ENCODE peak calls at places on chromosomes 12 and 14, in four cellular contexts. O is psoas muscle, N is fibroblast of lung, J is tibial artery. Q is an unnamed sample.

GRCh38 chr14:95480887-95481226 is 35.6 kb downstream of the SYNE3 start:
- DNase-seq in O (no peak), N (no peak), J (no peak), Q (no peak)

GRCh38 chr14:75156901-75157300 is 19.5 kb downstream of the TMED10 start:
- DNase-seq in O (no peak), N (no peak), J (no peak), Q (no peak)

GRCh38 chr12:54306925-54307731 is 6.3 kb upstream of the NFE2 start:
- DNase-seq in O (peak; percentile 80), N (peak; percentile 67), J (no peak), Q (peak; percentile 97)

GRCh38 chr14:100654025-100654813 is 67.0 kb upstream of the BEGAIN start:
- DNase-seq in O (no peak), N (no peak), J (no peak), Q (no peak)

GRCh38 chr12:131171029-131171428 is 217.3 kb downstream of the ADGRD1 start:
- DNase-seq in O (no peak), N (no peak), J (no peak), Q (no peak)

GRCh38 chr14:35140718-35141581 is 18.6 kb downstream of the PRORP start:
- DNase-seq in O (no peak), N (peak; percentile 62), J (no peak), Q (no peak)

GRCh38 chr12:41850046-41850445 is 294.6 kb downstream of the GXYLT1 start:
- DNase-seq in O (no peak), N (no peak), J (no peak), Q (no peak)

GRCh38 chr12:28507055-28507454 is 316.8 kb downstream of the CCDC91 start:
- DNase-seq in O (no peak), N (peak; percentile 12), J (no peak), Q (no peak)

GRCh38 chr12:85894653-85895052 is 20.6 kb downstream of the NTS start:
- DNase-seq in O (no peak), N (no peak), J (no peak), Q (no peak)

GRCh38 chr14:30389134-30389900 is 169.6 kb upstream of the G2E3 start:
- DNase-seq in O (no peak), N (no peak), J (no peak), Q (no peak)

GRCh38 chr12:76329163-76329562 is 19.1 kb downstream of the BBS10 start:
- DNase-seq in O (no peak), N (peak; percentile 66), J (no peak), Q (no peak)

GRCh38 chr12:54968181-54968730 is 16.3 kb downstream of the TESPA1 start:
- DNase-seq in O (no peak), N (no peak), J (no peak), Q (no peak)

GRCh38 chr12:130862161-130862560 is 9.7 kb upstream of the RAN start:
- DNase-seq in O (no peak), N (no peak), J (no peak), Q (no peak)

GRCh38 chr12:81465191-81465590 is 294.0 kb downstream of the PPFIA2 start:
- DNase-seq in O (no peak), N (no peak), J (no peak), Q (no peak)

GRCh38 chr12:98817779-98818178 is 172.7 kb downstream of the APAF1 start:
- DNase-seq in O (no peak), N (no peak), J (no peak), Q (no peak)

DNA sequence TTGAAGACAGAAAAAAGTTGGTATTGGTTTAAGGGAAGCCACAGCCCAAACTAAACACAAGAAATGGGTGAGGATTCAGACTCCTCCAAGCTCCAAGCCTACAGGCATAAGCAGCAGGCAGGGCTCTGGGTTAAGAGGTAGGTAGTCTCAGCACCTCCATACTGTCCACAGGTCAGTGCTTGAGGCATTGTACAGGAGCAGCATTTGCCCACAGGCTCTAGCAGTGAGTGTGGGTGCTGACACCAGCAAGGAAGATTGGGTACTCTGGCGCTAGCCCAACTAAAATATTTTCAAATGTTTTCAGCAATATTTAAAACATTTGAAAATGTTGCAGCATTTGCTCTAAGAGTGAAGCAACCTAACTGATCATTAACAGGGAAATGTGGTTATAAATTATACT is 33.1 kb downstream of the FERMT2 start:
- DNase-seq in O (no peak), N (peak; percentile 53), J (no peak), Q (no peak)
- H3K36me3 ChIP-seq in O (peaks cover 5% of the 10 kb centered on the region), N (peaks cover 4% of the 10 kb centered on the region), J (no peaks in the 10 kb centered on the region), Q (no peaks in the 10 kb centered on the region)

GRCh38 chr14:105412768-105413541 is 6.7 kb upstream of the MTA1 start:
- DNase-seq in O (no peak), N (no peak), J (no peak), Q (no peak)

GRCh38 chr14:105411985-105412767 is 7.5 kb upstream of the MTA1 start:
- DNase-seq in O (peak; percentile 49), N (no peak), J (no peak), Q (no peak)

GRCh38 chr14:105410642-105411016 is 9.0 kb upstream of the MTA1 start:
- DNase-seq in O (no peak), N (no peak), J (no peak), Q (no peak)

GRCh38 chr14:105409379-105409778 is 10.2 kb upstream of the MTA1 start:
- DNase-seq in O (no peak), N (no peak), J (no peak), Q (no peak)

DNA sequence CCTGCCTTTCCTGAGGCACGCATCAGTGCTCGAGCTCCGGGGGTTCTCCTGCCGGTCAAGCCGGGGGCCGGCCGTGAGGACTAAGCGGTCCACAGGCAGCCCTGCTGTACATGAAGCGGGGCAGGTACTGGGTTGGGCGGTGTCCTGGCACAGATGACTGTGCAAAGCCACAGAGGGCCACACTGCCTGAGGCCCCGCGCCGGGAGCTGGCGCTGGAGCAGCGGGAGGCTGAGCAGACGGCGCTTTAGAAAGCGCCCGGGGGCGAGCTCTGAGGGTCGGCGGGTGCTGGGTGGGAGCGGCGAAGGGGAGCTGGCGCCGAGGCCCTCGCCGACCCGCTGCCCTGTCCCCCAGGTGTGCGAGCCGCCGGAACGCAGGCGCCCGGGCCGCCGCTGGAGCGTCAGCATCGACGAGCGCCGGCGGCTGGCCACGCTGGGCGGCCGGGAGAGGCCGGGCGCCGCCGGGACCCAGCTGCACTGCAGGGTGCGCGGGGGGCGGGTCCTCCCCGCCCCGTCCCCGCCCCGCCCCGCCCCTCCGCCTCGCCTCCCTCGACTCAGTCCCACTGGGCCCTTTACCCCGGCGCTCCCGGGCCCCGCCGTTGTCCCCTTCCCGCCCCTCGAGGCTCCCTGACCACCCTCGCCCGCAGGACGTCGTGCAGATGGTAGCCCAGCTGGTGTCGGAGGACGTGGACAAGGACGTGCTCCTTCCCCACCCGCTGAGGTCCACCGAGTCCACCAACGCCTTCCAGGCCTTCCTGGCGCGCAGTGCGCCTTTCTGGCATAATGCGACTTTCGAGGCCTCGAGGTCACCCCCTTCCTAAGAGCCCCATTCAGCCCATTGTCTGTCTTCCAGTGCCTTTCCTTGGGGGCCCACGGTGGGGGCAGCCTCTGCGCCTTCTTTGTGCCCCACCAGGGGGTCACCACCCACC is 8.3 kb upstream of the MTA1 start:
- DNase-seq in O (peak; percentile 55), N (peak; percentile 26), J (no peak), Q (peak; percentile 75)
- H3K27me3 ChIP-seq in O (peaks cover 2% of the 10 kb centered on the region), N (peaks cover 4% of the 10 kb centered on the region), J (no peaks in the 10 kb centered on the region), Q (peaks cover 13% of the 10 kb centered on the region)

DNA sequence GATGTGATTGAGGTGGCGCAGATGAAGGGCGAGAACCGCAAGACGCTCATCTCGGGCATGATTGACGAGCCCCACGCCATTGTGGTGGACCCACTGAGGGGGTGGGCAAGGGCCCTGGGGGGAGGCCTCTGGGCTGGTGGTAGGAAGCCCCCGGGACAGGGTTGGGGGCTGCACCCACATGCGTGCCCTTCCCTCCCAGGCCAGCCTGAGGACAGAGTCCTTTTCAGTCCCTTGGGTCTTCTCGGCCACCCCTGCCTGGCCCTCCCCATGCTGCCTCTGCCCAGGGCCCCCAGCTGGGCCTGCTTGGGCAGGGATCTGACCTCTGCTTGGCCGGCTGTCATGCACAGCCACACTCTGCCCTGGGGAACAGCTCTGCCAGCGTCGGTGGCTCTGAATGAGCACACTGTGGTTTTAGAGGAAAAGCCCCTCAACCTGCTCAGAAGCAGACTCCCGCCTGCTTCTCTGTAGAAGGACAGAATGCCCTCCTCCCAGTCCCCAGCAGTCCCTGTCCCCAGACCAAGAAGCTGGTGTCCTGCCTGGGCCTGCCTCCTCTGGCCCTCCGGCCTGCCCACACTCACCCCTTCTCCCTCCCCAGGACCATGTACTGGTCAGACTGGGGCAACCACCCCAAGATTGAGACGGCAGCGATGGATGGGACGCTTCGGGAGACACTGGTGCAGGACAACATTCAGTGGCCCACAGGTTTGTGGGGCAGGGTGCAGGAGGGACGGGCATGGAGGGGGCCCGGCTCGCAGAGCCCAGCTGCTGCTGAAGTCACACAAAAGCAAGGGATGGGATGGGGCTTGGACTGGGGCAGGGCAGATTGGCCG is 8.3 kb upstream of the NXPH4 start:
- DNase-seq in O (no peak), N (no peak), J (no peak), Q (no peak)
- H3K36me3 ChIP-seq in O (no peaks in the 10 kb centered on the region), N (peaks cover 75% of the 10 kb centered on the region), J (peaks cover 77% of the 10 kb centered on the region), Q (peaks cover 82% of the 10 kb centered on the region)

DNA sequence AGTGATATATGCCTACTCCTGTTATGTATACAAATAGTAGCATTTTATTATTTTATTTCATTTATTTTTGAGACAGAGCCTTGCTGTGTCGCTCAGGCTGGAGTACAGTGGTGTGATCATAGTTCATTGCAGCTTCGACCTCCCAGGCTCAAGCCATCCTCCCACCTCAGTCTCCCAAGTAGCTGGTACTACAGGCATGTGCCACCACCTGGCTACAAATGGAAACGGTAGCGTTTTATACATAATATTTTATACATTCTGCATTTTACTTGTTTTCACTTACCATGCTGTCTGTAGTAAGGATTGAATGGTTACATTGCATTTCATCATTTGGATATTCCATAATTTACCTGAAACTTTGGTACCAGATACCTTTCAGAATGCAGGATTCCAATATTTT is 14.1 kb downstream of the C1R start:
- DNase-seq in O (no peak), N (no peak), J (no peak), Q (no peak)
- H3K27me3 ChIP-seq in O (no peaks in the 10 kb centered on the region), N (no peaks in the 10 kb centered on the region), J (no peaks in the 10 kb centered on the region), Q (no peaks in the 10 kb centered on the region)

GRCh38 chr12:94074970-94075695 is 73.2 kb upstream of the PLXNC1 start:
- DNase-seq in O (peak; percentile 77), N (peak; percentile 93), J (peak; percentile 88), Q (peak; percentile 73)
- H3K36me3 ChIP-seq in O (no peaks in the 10 kb centered on the region), N (no peaks in the 10 kb centered on the region), J (no peaks in the 10 kb centered on the region), Q (no peaks in the 10 kb centered on the region)

DNA sequence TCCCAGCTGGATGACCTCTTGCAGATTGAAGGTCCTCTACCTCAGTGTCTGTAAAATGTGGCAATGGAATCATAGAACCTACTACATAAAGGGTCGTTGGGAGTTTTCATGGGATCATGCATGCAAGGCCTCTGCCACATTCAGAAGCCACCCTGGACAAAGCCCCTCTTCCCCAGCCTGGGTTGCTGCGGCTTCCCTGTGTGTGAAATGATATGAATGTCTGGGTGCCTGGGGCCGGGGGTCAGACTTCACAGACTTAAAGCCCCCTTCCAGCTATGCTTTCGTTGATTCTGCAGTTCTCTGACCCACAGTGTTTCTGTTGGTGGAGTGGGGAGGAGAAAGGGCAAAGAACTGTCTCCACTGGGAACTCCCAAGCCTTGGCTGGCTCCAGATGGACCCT is 211.1 kb upstream of the FKBP4 start:
- DNase-seq in O (no peak), N (no peak), J (peak; percentile 56), Q (peak; percentile 30)
- H3K27me3 ChIP-seq in O (peaks cover 3% of the 10 kb centered on the region), N (no peaks in the 10 kb centered on the region), J (no peaks in the 10 kb centered on the region), Q (peaks cover 4% of the 10 kb centered on the region)

DNA sequence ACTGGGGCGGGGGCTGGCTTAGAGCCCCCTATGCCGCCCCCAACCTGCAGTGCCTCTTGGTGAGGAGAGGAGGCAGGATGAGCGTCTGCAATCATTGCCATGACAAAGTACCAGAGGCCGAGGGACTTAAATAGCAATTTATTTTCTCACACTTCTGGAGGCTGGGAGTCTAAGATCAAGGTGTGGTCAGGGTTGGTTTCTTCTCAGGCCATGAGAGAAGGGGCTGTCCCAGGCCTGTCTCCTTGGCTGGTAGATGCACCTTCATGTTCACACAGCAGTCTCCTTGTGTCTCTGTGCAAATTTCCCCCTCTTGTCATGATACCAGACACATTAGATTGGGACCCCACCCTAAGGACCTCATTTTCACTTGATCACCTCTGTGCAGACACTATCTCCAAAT is 201.3 kb downstream of the CHST11 start:
- DNase-seq in O (no peak), N (no peak), J (no peak), Q (no peak)
- H3K36me3 ChIP-seq in O (no peaks in the 10 kb centered on the region), N (no peaks in the 10 kb centered on the region), J (no peaks in the 10 kb centered on the region), Q (no peaks in the 10 kb centered on the region)

GRCh38 chr12:57632369-57632897 is 568 bp downstream of the B4GALNT1 start:
- DNase-seq in O (peak; percentile 71), N (no peak), J (no peak), Q (no peak)
- H3K27me3 ChIP-seq in O (peaks cover 7% of the 10 kb centered on the region), N (peaks cover 16% of the 10 kb centered on the region), J (no peaks in the 10 kb centered on the region), Q (peaks cover 71% of the 10 kb centered on the region)